ENCODE peak calls at places on chromosomes 16 and 17, in four cellular contexts. One of them, this sample, is unnamed.

GRCh38 chr16:83746611-83747010 is 61.2 kb upstream of the HSBP1 start:
- DNase-seq in coronary artery: no peak
- DNase-seq in stimulated activated naive CD4-positive, alpha-beta T cell: no peak
- DNase-seq in HepG2: no peak
- DNase-seq in this sample: no peak

GRCh38 chr16:55147401-55147800 is 176.6 kb upstream of the IRX6 start:
- DNase-seq in stimulated activated naive CD4-positive, alpha-beta T cell: no peak
- DNase-seq in HepG2: no peak
- DNase-seq in coronary artery: no peak
- DNase-seq in this sample: no peak

GRCh38 chr16:2252806-2253148 is 1.4 kb upstream of the ECI1 start:
- DNase-seq in HepG2: no peak
- DNase-seq in stimulated activated naive CD4-positive, alpha-beta T cell: no peak
- DNase-seq in coronary artery: no peak
- DNase-seq in this sample: no peak

GRCh38 chr17:18173740-18174139 is 9.9 kb upstream of the ALKBH5 start:
- DNase-seq in coronary artery: no peak
- DNase-seq in stimulated activated naive CD4-positive, alpha-beta T cell: no peak
- DNase-seq in HepG2: no peak
- DNase-seq in this sample: no peak

GRCh38 chr16:18832613-18833012 is 31.3 kb upstream of the ARL6IP1 start:
- DNase-seq in stimulated activated naive CD4-positive, alpha-beta T cell: no peak
- DNase-seq in coronary artery: no peak
- DNase-seq in HepG2: no peak
- DNase-seq in this sample: no peak

GRCh38 chr17:1197781-1198490 is 18.2 kb upstream of the ABR start:
- DNase-seq in stimulated activated naive CD4-positive, alpha-beta T cell: peak; percentile 31
- DNase-seq in coronary artery: no peak
- DNase-seq in HepG2: no peak
- DNase-seq in this sample: peak; percentile 16

GRCh38 chr16:48949636-48950035 is 332.0 kb downstream of the CBLN1 start:
- DNase-seq in coronary artery: no peak
- DNase-seq in HepG2: no peak
- DNase-seq in stimulated activated naive CD4-positive, alpha-beta T cell: no peak
- DNase-seq in this sample: no peak

GRCh38 chr16:4298761-4299522 is 16.9 kb upstream of the GLIS2 start:
- DNase-seq in HepG2: no peak
- DNase-seq in stimulated activated naive CD4-positive, alpha-beta T cell: no peak
- DNase-seq in coronary artery: no peak
- DNase-seq in this sample: no peak

GRCh38 chr17:33291248-33292183 is 1.6 kb downstream of the ASIC2 start:
- DNase-seq in stimulated activated naive CD4-positive, alpha-beta T cell: no peak
- DNase-seq in HepG2: no peak
- DNase-seq in coronary artery: no peak
- DNase-seq in this sample: no peak

GRCh38 chr17:80822700-80823410 is 168.8 kb upstream of the CHMP6 start:
- DNase-seq in HepG2: no peak
- DNase-seq in stimulated activated naive CD4-positive, alpha-beta T cell: no peak
- DNase-seq in coronary artery: no peak
- DNase-seq in this sample: no peak

GRCh38 chr17:40560592-40561293 is 4.5 kb downstream of the CCR7 start:
- DNase-seq in HepG2: no peak
- DNase-seq in stimulated activated naive CD4-positive, alpha-beta T cell: peak; percentile 46
- DNase-seq in coronary artery: peak; percentile 73
- DNase-seq in this sample: peak; percentile 72

GRCh38 chr16:68079616-68080344 is 5.4 kb upstream of the NFATC3 start:
- DNase-seq in coronary artery: peak; percentile 74
- DNase-seq in stimulated activated naive CD4-positive, alpha-beta T cell: peak; percentile 60
- DNase-seq in HepG2: peak; percentile 97
- DNase-seq in this sample: peak; percentile 51

GRCh38 chr17:8807070-8807550 is 7.9 kb upstream of the MFSD6L start:
- DNase-seq in coronary artery: no peak
- DNase-seq in HepG2: no peak
- DNase-seq in stimulated activated naive CD4-positive, alpha-beta T cell: no peak
- DNase-seq in this sample: no peak

GRCh38 chr17:4074831-4075495 is 67.9 kb downstream of the ZZEF1 start:
- DNase-seq in HepG2: peak; percentile 46
- DNase-seq in coronary artery: no peak
- DNase-seq in stimulated activated naive CD4-positive, alpha-beta T cell: peak; percentile 58
- DNase-seq in this sample: no peak

GRCh38 chr17:15966879-15967248 is 21.9 kb downstream of the ADORA2B start:
- DNase-seq in HepG2: peak; percentile 35
- DNase-seq in stimulated activated naive CD4-positive, alpha-beta T cell: no peak
- DNase-seq in coronary artery: no peak
- DNase-seq in this sample: no peak